ENCODE peak calls at places on chromosomes 3 and 15, in six cellular contexts. B is ovary, N is endothelial cell of umbilical vein, M is K562, E is A549, K is stomach. X is an unnamed sample.

GRCh38 chr3:53845881-53846133 is 412 bp downstream of the CHDH start:
- DNase-seq in B (no peak), N (no peak), M (no peak), E (no peak), K (no peak), X (no peak)

GRCh38 chr3:71441217-71441924 is 142.2 kb downstream of the FOXP1 start:
- DNase-seq in B (no peak), N (no peak), M (no peak), E (no peak), K (no peak), X (no peak)

GRCh38 chr3:42019144-42019952 is 57.4 kb upstream of the ULK4 start:
- DNase-seq in B (peak), N (peak), M (no peak), E (no peak), K (peak), X (no peak)

GRCh38 chr3:58824285-58824684 is 157.7 kb upstream of the FAM3D start:
- DNase-seq in B (no peak), N (peak), M (peak), E (peak), K (peak), X (no peak)

GRCh38 chr3:166190360-166190759 is 353.1 kb upstream of the BCHE start:
- DNase-seq in B (no peak), N (no peak), M (no peak), E (peak), K (no peak), X (no peak)

GRCh38 chr3:17432237-17432636 is 310.2 kb downstream of the TBC1D5 start:
- DNase-seq in B (no peak), N (no peak), M (no peak), E (peak), K (no peak), X (no peak)

GRCh38 chr15:67148196-67148701 is 82.8 kb downstream of the SMAD3 start:
- DNase-seq in B (no peak), N (peak), M (no peak), E (peak), K (no peak), X (no peak)

GRCh38 chr15:100889359-100890058 is 9.9 kb downstream of the ALDH1A3 start:
- DNase-seq in B (peak), N (peak), M (no peak), E (no peak), K (no peak), X (no peak)

GRCh38 chr15:89472785-89473256 is 23.6 kb downstream of the RHCG start:
- DNase-seq in B (no peak), N (peak), M (peak), E (peak), K (peak), X (no peak)

GRCh38 chr15:89359471-89360293 is 25.1 kb upstream of the POLG start:
- DNase-seq in B (no peak), N (no peak), M (no peak), E (no peak), K (no peak), X (no peak)

GRCh38 chr3:113685956-113686721 is 10.3 kb downstream of the USF3 start:
- DNase-seq in B (no peak), N (no peak), M (no peak), E (no peak), K (no peak), X (no peak)

GRCh38 chr3:24829632-24830229 is 335.1 kb upstream of the THRB start:
- DNase-seq in B (no peak), N (peak), M (no peak), E (peak), K (peak), X (no peak)

GRCh38 chr3:156729460-156730179 is 55.2 kb downstream of the TIPARP start:
- DNase-seq in B (no peak), N (no peak), M (no peak), E (no peak), K (no peak), X (no peak)

GRCh38 chr3:40292637-40293036 is 16.9 kb upstream of the EIF1B start:
- DNase-seq in B (no peak), N (no peak), M (peak), E (no peak), K (no peak), X (no peak)

GRCh38 chr3:156941311-156941710 is 115.2 kb downstream of the LEKR1 start:
- DNase-seq in B (no peak), N (no peak), M (no peak), E (no peak), K (no peak), X (no peak)

GRCh38 chr3:126126292-126126691 is 42.4 kb upstream of the SLC41A3 start:
- DNase-seq in B (peak), N (no peak), M (no peak), E (no peak), K (peak), X (no peak)

DNA sequence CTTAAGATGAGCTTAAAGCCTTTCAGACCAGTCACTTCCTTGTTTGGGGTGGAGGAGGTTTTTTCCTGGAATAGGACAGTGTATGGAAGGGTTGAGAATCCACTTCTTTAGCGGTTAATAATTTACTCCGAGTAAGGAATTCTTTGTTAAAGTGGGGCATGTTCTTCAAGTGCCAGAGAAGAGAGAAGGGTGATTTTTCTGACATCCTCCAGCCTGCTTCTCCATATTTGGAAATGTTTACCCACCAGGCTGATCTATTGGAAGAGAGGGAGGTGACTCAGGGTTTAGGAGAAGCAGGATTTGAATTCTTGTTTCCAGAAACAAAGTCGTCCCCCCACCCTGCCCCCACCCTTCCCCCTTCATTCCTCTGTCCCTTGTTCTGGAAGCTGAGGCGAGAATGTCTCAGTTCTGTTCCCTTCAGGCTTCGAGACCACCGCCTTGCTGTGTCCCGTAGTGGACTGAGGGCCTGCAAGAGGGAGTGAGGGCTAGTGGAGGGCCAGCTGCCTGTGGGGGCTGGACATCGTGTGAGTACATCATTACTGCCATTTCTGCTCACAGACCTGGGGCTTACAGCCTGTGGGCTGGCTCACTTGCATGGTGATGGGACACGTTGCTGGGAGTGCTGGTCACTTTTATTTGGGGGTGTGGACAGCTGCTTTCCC is 58.5 kb downstream of the LPP start:
- DNase-seq in B (no peak), N (no peak), M (no peak), E (peak), K (no peak), X (no peak)
- TF ChIP-seq POLR2A in B (no peak), N (no peak), M (no peak), E (no peak), K (no peak), X (no peak)

GRCh38 chr3:129343643-129344360 is 65.1 kb downstream of the HMCES start:
- DNase-seq in B (no peak), N (no peak), M (peak), E (peak), K (peak), X (no peak)

GRCh38 chr3:129345971-129346370 is 67.3 kb downstream of the HMCES start:
- DNase-seq in B (no peak), N (peak), M (no peak), E (no peak), K (no peak), X (no peak)

GRCh38 chr3:129345281-129345680 is 66.6 kb downstream of the HMCES start:
- DNase-seq in B (no peak), N (no peak), M (no peak), E (no peak), K (no peak), X (no peak)

GRCh38 chr3:129346690-129347440 is 68.2 kb downstream of the HMCES start:
- DNase-seq in B (no peak), N (no peak), M (no peak), E (no peak), K (no peak), X (no peak)

GRCh38 chr3:129344540-129345220 is 66.0 kb downstream of the HMCES start:
- DNase-seq in B (no peak), N (no peak), M (peak), E (no peak), K (no peak), X (no peak)
- H3K4me3 ChIP-seq in B (no peak), N (no peak), M (peak), E (peak), K (peak), X (no peak)

GRCh38 chr15:42228036-42228435 is 19.9 kb upstream of the VPS39 start:
- DNase-seq in B (no peak), N (no peak), M (no peak), E (no peak), K (no peak), X (no peak)

GRCh38 chr15:42233107-42233506 is 25.0 kb upstream of the VPS39 start:
- DNase-seq in B (no peak), N (no peak), M (no peak), E (no peak), K (no peak), X (no peak)

GRCh38 chr15:42226648-42227047 is 18.5 kb upstream of the VPS39 start:
- DNase-seq in B (no peak), N (no peak), M (no peak), E (no peak), K (no peak), X (no peak)

DNA sequence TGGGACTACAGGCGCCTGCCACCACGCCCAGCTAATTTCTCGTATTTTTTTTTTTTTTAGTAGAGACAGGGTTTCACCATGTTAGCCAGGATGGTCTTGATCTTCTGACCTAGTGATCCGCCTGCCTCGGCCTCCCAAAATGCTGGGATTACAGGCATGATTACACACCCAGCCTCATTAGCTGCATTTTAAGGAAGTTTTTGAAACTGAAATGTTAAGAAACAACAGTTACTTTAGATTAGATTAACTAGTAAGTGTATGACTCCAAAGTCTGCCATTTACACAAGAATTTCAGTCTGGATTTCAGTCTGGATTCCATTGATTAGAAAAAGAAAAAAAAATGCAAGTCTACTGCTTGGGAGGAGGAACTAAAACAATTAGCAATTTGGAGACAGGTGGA is 24.5 kb upstream of the VPS39 start:
- DNase-seq in B (no peak), N (no peak), M (no peak), E (no peak), K (no peak), X (no peak)
- TF ChIP-seq POLR2A in B (no peak), N (no peak), M (no peak), E (no peak), K (no peak), X (no peak)

DNA sequence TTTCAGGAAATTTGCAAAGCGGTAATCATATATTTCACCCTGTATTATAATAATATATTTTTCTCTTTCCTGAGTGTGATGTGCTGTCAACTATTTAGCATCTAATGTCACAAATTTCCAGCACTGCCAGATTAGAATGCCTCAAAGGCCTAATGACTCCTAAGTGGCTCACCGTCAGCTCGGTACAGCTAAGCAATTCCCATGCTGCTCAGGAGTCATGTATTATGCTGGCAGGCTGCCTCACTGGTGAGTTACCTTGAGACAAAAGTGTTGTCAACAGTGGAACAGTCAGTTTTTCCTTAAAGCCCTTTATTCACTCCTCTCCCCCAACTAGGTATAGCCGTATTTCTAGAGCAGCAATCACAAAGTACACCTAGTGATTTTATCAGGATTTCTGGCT is 83.6 kb downstream of the NSUN3 start:
- DNase-seq in B (no peak), N (no peak), M (no peak), E (no peak), K (no peak), X (no peak)
- H3K4me3 ChIP-seq in B (no peak), N (no peak), M (no peak), E (no peak), K (no peak), X (no peak)

DNA sequence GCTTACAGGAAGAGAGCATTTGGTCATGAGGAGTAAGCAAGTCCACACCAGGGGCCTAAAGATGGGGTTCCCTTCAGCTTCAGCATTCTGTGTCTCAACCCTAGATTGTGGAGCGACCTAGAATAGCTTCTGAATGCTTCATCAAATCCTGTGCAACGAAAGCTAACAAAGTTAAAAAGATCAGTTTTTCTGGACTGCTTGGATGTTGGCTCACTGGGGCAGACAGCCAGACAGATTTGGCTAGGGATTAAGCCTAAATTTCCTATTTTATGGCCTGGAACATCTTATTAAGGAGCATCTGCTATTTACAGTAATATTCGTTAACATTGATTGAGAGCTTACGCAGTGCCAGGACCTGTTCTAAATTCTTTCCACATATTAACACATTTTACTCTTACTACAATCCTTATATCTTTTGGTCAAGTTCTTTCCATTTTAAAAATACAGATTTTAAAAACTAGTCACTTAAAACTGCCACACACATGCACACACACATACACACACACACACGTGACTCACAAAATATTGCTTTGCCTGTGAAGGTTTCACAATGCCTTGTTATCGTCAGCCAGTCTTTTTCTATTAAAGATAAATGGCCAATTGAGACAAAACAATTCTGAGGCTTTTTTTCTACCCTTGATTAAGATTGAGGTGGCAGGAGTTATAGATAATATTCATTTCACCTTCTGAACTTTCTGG is 173.4 kb upstream of the SNTN start:
- DNase-seq in B (no peak), N (no peak), M (no peak), E (no peak), K (no peak), X (no peak)
- TF ChIP-seq POLR2A in B (no peak), N (no peak), M (no peak), E (no peak), K (no peak), X (no peak)

GRCh38 chr3:34001990-34002389 is 203.6 kb downstream of the PDCD6IP start:
- DNase-seq in B (no peak), N (no peak), M (no peak), E (peak), K (no peak), X (no peak)

GRCh38 chr3:34005886-34006285 is 207.5 kb downstream of the PDCD6IP start:
- DNase-seq in B (no peak), N (no peak), M (no peak), E (no peak), K (no peak), X (no peak)

GRCh38 chr3:34000301-34000700 is 201.9 kb downstream of the PDCD6IP start:
- DNase-seq in B (no peak), N (no peak), M (no peak), E (no peak), K (no peak), X (no peak)

GRCh38 chr3:34001022-34001421 is 202.6 kb downstream of the PDCD6IP start:
- DNase-seq in B (no peak), N (no peak), M (no peak), E (no peak), K (no peak), X (no peak)

GRCh38 chr3:34002569-34003100 is 204.2 kb downstream of the PDCD6IP start:
- DNase-seq in B (no peak), N (no peak), M (no peak), E (no peak), K (no peak), X (no peak)
- H3K4me3 ChIP-seq in B (no peak), N (no peak), M (no peak), E (no peak), K (no peak), X (no peak)

DNA sequence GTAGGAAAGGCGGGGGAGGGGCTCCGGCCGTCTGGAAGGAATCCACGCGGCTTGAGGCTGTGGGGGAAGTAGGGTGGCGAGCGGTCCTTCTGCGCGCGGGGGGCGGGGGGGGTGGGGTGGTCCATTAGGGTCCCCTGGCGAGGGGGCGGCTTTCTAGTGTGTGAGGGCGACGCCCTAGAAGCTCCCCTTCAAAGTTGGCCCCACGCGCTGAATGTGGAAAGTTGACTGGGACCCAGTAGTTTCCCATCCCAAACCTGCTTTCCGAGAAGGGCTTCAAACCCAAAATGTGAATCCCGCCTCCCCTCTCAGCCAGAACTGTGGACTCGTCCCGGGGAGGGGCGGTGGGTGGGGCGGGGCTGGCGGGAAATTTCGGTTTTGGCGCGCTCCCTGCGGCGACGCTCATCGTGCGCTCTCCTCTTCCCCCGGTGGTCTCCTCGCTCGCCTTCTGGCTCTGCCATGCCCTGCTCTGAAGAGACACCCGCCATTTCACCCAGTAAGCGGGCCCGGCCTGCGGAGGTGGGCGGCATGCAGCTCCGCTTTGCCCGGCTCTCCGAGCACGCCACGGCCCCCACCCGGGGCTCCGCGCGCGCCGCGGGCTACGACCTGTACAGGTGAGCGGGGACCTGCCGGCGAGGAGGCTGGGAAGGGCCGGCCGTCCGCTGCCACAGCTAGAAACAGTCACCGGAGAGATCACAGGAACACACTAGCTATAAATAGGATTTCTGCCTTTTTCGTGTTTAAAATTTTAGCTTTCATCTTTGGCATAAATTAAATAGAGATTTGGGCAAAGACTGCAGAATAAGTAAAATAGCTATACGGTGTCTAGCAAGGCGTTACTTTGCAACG is 790 bp downstream of the DUT start:
- DNase-seq in B (peak), N (no peak), M (peak), E (peak), K (peak), X (peak)
- TF ChIP-seq POLR2A in B (no peak), N (no peak), M (peak), E (no peak), K (no peak), X (no peak)

GRCh38 chr15:78944202-78944625 is 632 bp downstream of the CTSH start:
- DNase-seq in B (no peak), N (no peak), M (peak), E (no peak), K (peak), X (no peak)

GRCh38 chr15:78946493-78946892 is 1.6 kb upstream of the CTSH start:
- DNase-seq in B (no peak), N (no peak), M (no peak), E (no peak), K (no peak), X (no peak)

GRCh38 chr15:78943692-78944091 is 1.2 kb downstream of the CTSH start:
- DNase-seq in B (no peak), N (no peak), M (peak), E (no peak), K (no peak), X (no peak)

GRCh38 chr15:78944669-78945407 is at the start of gene CTSH:
- DNase-seq in B (peak), N (peak), M (peak), E (peak), K (peak), X (no peak)

GRCh38 chr15:78942741-78943140 is 2.1 kb downstream of the CTSH start:
- DNase-seq in B (no peak), N (no peak), M (no peak), E (no peak), K (no peak), X (no peak)
- H3K4me3 ChIP-seq in B (no peak), N (no peak), M (peak), E (no peak), K (peak), X (no peak)